ENCODE peak calls at places on chromosomes 3 and 15, in eight cellular contexts. X, Q, N, K, G, J, F and I are unnamed samples.

GRCh38 chr15:51939216-51939615 is 32.4 kb downstream of the LEO1 start:
- DNase-seq in Q (no peak), F (no peak), X (no peak), J (no peak), N (no peak), G (no peak), K (no peak), I (no peak)

GRCh38 chr3:36196058-36196457 is 184.2 kb upstream of the STAC start:
- DNase-seq in K (peak; percentile 3), J (no peak), F (no peak), Q (peak; percentile 88), X (no peak), N (no peak), G (no peak), I (no peak)

GRCh38 chr3:30245805-30246622 is 360.4 kb upstream of the TGFBR2 start:
- DNase-seq in G (peak; percentile 18), N (no peak), J (no peak), F (no peak), X (no peak), K (no peak), Q (no peak), I (no peak)

GRCh38 chr15:78454992-78455391 is 17.0 kb downstream of the IREB2 start:
- DNase-seq in G (no peak), F (no peak), J (no peak), X (no peak), Q (no peak), K (no peak), N (no peak), I (peak; percentile 37)

GRCh38 chr3:60240558-60240957 is 1010.7 kb downstream of the FHIT start:
- DNase-seq in N (peak; percentile 32), G (peak; percentile 62), X (no peak), J (no peak), K (no peak), F (no peak), Q (no peak), I (no peak)

GRCh38 chr3:187741403-187742350 is 3.6 kb downstream of the BCL6 start:
- DNase-seq in J (peak; percentile 65), N (peak; percentile 86), F (peak; percentile 78), G (peak; percentile 81), Q (peak; percentile 88), X (peak; percentile 40), K (peak; percentile 91), I (peak; percentile 92)

GRCh38 chr3:168863561-168863960 is 767.8 kb upstream of the GOLIM4 start:
- DNase-seq in G (no peak), Q (no peak), K (no peak), N (no peak), J (no peak), F (no peak), X (no peak), I (no peak)

GRCh38 chr3:4849136-4849535 is 130.1 kb upstream of the BHLHE40 start:
- DNase-seq in F (no peak), G (no peak), X (no peak), J (no peak), K (no peak), Q (no peak), N (no peak), I (no peak)

GRCh38 chr15:32706704-32707103 is 11.1 kb upstream of the GREM1 start:
- DNase-seq in F (no peak), K (peak; percentile 82), G (no peak), Q (peak; percentile 69), X (no peak), J (no peak), N (no peak), I (no peak)

GRCh38 chr3:29240248-29240647 is 40.6 kb upstream of the RBMS3 start:
- DNase-seq in Q (peak; percentile 77), K (peak; percentile 43), F (no peak), X (no peak), J (no peak), N (no peak), G (peak; percentile 36), I (no peak)

GRCh38 chr3:42115223-42115622 is 24.1 kb downstream of the TRAK1 start:
- DNase-seq in N (no peak), Q (no peak), G (no peak), J (no peak), X (no peak), F (no peak), K (no peak), I (no peak)

GRCh38 chr15:63276342-63277043 is 912 bp upstream of the APH1B start:
- DNase-seq in J (no peak), K (no peak), X (no peak), F (no peak), N (no peak), G (no peak), Q (no peak), I (no peak)
- H3K9me2 ChIP-seq in J (no peaks in the 10 kb centered on the region), K (no peaks in the 10 kb centered on the region), X (no peaks in the 10 kb centered on the region), F (no peaks in the 10 kb centered on the region), N (no peaks in the 10 kb centered on the region), G (no peaks in the 10 kb centered on the region), Q (no peaks in the 10 kb centered on the region), I (no peaks in the 10 kb centered on the region)

GRCh38 chr3:190696777-190697501 is 165.6 kb downstream of the GMNC start:
- DNase-seq in G (peak; percentile 62), F (peak; percentile 52), X (no peak), N (peak; percentile 58), J (peak; percentile 21), Q (peak; percentile 54), K (peak; percentile 75), I (peak; percentile 13)

GRCh38 chr3:190695994-190696393 is 166.5 kb downstream of the GMNC start:
- DNase-seq in G (no peak), K (no peak), J (no peak), N (no peak), F (no peak), X (no peak), Q (no peak), I (no peak)

GRCh38 chr3:190697901-190698300 is 164.6 kb downstream of the GMNC start:
- DNase-seq in Q (peak; percentile 47), K (peak; percentile 92), X (no peak), N (no peak), F (no peak), J (no peak), G (no peak), I (no peak)

GRCh38 chr3:190695225-190695624 is 167.3 kb downstream of the GMNC start:
- DNase-seq in F (no peak), N (no peak), X (no peak), G (no peak), Q (no peak), J (no peak), K (no peak), I (no peak)

GRCh38 chr3:190697502-190697830 is 165.0 kb downstream of the GMNC start:
- DNase-seq in Q (no peak), K (no peak), F (no peak), J (no peak), X (no peak), G (no peak), N (no peak), I (no peak)
- H2AFZ ChIP-seq in Q (peak overlapping the region; percentile 10), K (peak overlapping the region; percentile 55), F (no peak overlapping the region), J (no peak overlapping the region), X (no peak overlapping the region), G (no peak overlapping the region), N (no peak overlapping the region), I (no peak overlapping the region)

GRCh38 chr15:80498652-80499051 is 94.5 kb downstream of the ARNT2 start:
- DNase-seq in J (no peak), F (no peak), Q (no peak), X (no peak), G (no peak), K (no peak), N (no peak), I (no peak)
- H3K9me2 ChIP-seq in J (no peaks in the 10 kb centered on the region), F (no peaks in the 10 kb centered on the region), Q (no peaks in the 10 kb centered on the region), X (no peaks in the 10 kb centered on the region), G (peaks cover 2% of the 10 kb centered on the region), K (no peaks in the 10 kb centered on the region), N (no peaks in the 10 kb centered on the region), I (no peaks in the 10 kb centered on the region)

GRCh38 chr3:138336454-138336853 is 6.8 kb upstream of the NME9 start:
- DNase-seq in N (no peak), K (no peak), J (no peak), F (no peak), G (peak; percentile 50), Q (no peak), X (no peak), I (no peak)

GRCh38 chr3:138338816-138339215 is 9.2 kb upstream of the NME9 start:
- DNase-seq in J (no peak), Q (no peak), F (no peak), N (no peak), G (no peak), K (no peak), X (no peak), I (no peak)

GRCh38 chr3:138340511-138340910 is 7.9 kb upstream of the MRAS start:
- DNase-seq in K (no peak), Q (no peak), G (no peak), F (no peak), J (no peak), X (no peak), N (no peak), I (no peak)

GRCh38 chr3:138334608-138335007 is 5.0 kb upstream of the NME9 start:
- DNase-seq in X (no peak), K (no peak), G (no peak), F (no peak), N (no peak), Q (no peak), J (no peak), I (no peak)

GRCh38 chr3:138338244-138338643 is 8.6 kb upstream of the NME9 start:
- DNase-seq in X (no peak), G (no peak), K (no peak), F (no peak), J (no peak), Q (no peak), N (no peak), I (no peak)
- H2AFZ ChIP-seq in X (no peak overlapping the region), G (no peak overlapping the region), K (no peak overlapping the region), F (no peak overlapping the region), J (no peak overlapping the region), Q (no peak overlapping the region), N (no peak overlapping the region), I (no peak overlapping the region)